ENCODE peak calls at places on chromosomes 6 and 20, in ten cellular contexts. Q is brain microvascular endothelial cell, L is heart left ventricle, N is stomach, E is neural progenitor cell, M is endodermal cell, B is aorta, Y is psoas muscle, W is MM.1S, J is heart right ventricle. U is an unnamed sample.

GRCh38 chr20:8837396-8837795 is 231.5 kb upstream of the PLCB4 start:
- DNase-seq in Q (peak), L (no peak), N (no peak), E (no peak), M (no peak), B (no peak), Y (no peak), W (no peak), J (no peak), U (no peak)

GRCh38 chr6:9851541-9852380 is 563.1 kb downstream of the TFAP2A start:
- DNase-seq in Q (no peak), L (no peak), N (no peak), E (peak), M (peak), B (no peak), Y (no peak), W (peak), J (no peak), U (peak)

GRCh38 chr6:84575264-84575663 is 189.1 kb downstream of the TBX18 start:
- DNase-seq in Q (peak), L (no peak), N (no peak), E (no peak), M (no peak), B (no peak), Y (no peak), W (peak), J (no peak), U (no peak)

GRCh38 chr6:37171141-37171969 is 1.4 kb downstream of the PIM1 start:
- DNase-seq in Q (peak), L (peak), N (peak), E (peak), M (peak), B (peak), Y (peak), W (peak), J (peak), U (peak)

GRCh38 chr20:18743665-18744440 is 69.7 kb upstream of the SCP2D1 start:
- DNase-seq in Q (no peak), L (no peak), N (no peak), E (no peak), M (no peak), B (no peak), Y (no peak), W (no peak), J (no peak), U (no peak)

GRCh38 chr6:28167068-28167467 is 25.4 kb downstream of the ZKSCAN8 start:
- DNase-seq in Q (peak), L (no peak), N (no peak), E (no peak), M (no peak), B (no peak), Y (no peak), W (no peak), J (no peak), U (no peak)

GRCh38 chr6:24721461-24722215 is 2.7 kb upstream of the C6orf62 start:
- DNase-seq in Q (no peak), L (peak), N (peak), E (no peak), M (no peak), B (no peak), Y (peak), W (no peak), J (peak), U (no peak)

GRCh38 chr20:57473246-57474042 is 51.5 kb downstream of the CTCFL start:
- DNase-seq in Q (no peak), L (no peak), N (no peak), E (no peak), M (peak), B (peak), Y (no peak), W (peak), J (no peak), U (no peak)

GRCh38 chr20:19079536-19080299 is 132.7 kb upstream of the SLC24A3 start:
- DNase-seq in Q (no peak), L (no peak), N (no peak), E (no peak), M (no peak), B (no peak), Y (no peak), W (no peak), J (no peak), U (no peak)

GRCh38 chr6:29734046-29735018 is 11.1 kb downstream of the HLA-F start:
- DNase-seq in Q (no peak), L (no peak), N (no peak), E (no peak), M (no peak), B (no peak), Y (no peak), W (no peak), J (no peak), U (no peak)

GRCh38 chr20:56433880-56434255 is 21.8 kb downstream of the CASS4 start:
- DNase-seq in Q (peak), L (no peak), N (no peak), E (no peak), M (no peak), B (no peak), Y (no peak), W (no peak), J (no peak), U (no peak)

GRCh38 chr6:147508871-147509608 is 550 bp downstream of the SAMD5 start:
- DNase-seq in Q (no peak), L (peak), N (no peak), E (peak), M (peak), B (peak), Y (peak), W (no peak), J (peak), U (peak)

GRCh38 chr20:25317351-25318075 is 69.6 kb downstream of the PYGB start:
- DNase-seq in Q (no peak), L (no peak), N (peak), E (no peak), M (no peak), B (peak), Y (no peak), W (no peak), J (no peak), U (no peak)

GRCh38 chr20:10430704-10431103 is 3.3 kb downstream of the MKKS start:
- DNase-seq in Q (no peak), L (no peak), N (no peak), E (no peak), M (no peak), B (no peak), Y (no peak), W (no peak), J (no peak), U (no peak)

GRCh38 chr20:19929749-19930148 is 87.4 kb upstream of the NAA20 start:
- DNase-seq in Q (no peak), L (no peak), N (no peak), E (no peak), M (no peak), B (no peak), Y (no peak), W (no peak), J (no peak), U (no peak)

GRCh38 chr20:35600176-35600995 is 15.2 kb upstream of the SPAG4 start:
- DNase-seq in Q (no peak), L (no peak), N (no peak), E (peak), M (peak), B (no peak), Y (no peak), W (no peak), J (no peak), U (no peak)

GRCh38 chr6:89944826-89945407 is 50.6 kb downstream of the GJA10 start:
- DNase-seq in Q (no peak), L (no peak), N (no peak), E (no peak), M (no peak), B (no peak), Y (no peak), W (peak), J (no peak), U (no peak)

GRCh38 chr6:140817176-140817575 is 1315.5 kb upstream of the GJE1 start:
- DNase-seq in Q (peak), L (no peak), N (no peak), E (no peak), M (no peak), B (no peak), Y (no peak), W (no peak), J (no peak), U (no peak)

GRCh38 chr6:64145658-64146057 is 510.1 kb downstream of the PHF3 start:
- DNase-seq in Q (no peak), L (no peak), N (no peak), E (no peak), M (no peak), B (no peak), Y (no peak), W (no peak), J (no peak), U (no peak)

GRCh38 chr6:26075063-26075717 is 12.0 kb upstream of the HFE start:
- DNase-seq in Q (no peak), L (no peak), N (no peak), E (no peak), M (peak), B (no peak), Y (no peak), W (no peak), J (no peak), U (no peak)

GRCh38 chr6:57087916-57088315 is 2.1 kb upstream of the ZNF451 start:
- DNase-seq in Q (no peak), L (no peak), N (no peak), E (no peak), M (no peak), B (no peak), Y (no peak), W (no peak), J (no peak), U (no peak)
- H3K27ac ChIP-seq in Q (no peak), L (no peak), N (no peak), E (no peak), M (no peak), B (no peak), Y (no peak), W (no peak), J (no peak), U (no peak)

DNA sequence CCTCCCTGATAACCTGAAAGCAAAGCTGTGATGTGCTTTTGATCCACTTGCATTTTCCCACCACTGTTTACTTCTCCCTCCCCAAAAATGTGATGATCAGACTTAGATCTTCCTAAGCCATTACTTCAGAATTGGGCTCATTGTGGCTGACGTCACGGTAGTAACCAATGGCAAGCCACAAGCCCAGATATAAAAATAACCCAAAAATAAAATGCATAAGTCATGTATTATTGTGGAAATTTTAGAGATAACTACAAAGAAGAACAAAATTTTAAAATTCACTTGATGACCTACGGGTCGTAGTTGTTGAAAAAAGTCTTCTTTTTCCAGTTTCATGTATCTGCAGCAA is 80.6 kb downstream of the SERAC1 start:
- DNase-seq in Q (no peak), L (no peak), N (no peak), E (no peak), M (no peak), B (no peak), Y (no peak), W (no peak), J (no peak), U (no peak)
- H3K27ac ChIP-seq in Q (peak), L (no peak), N (no peak), E (no peak), M (no peak), B (peak), Y (no peak), W (no peak), J (no peak), U (no peak)

DNA sequence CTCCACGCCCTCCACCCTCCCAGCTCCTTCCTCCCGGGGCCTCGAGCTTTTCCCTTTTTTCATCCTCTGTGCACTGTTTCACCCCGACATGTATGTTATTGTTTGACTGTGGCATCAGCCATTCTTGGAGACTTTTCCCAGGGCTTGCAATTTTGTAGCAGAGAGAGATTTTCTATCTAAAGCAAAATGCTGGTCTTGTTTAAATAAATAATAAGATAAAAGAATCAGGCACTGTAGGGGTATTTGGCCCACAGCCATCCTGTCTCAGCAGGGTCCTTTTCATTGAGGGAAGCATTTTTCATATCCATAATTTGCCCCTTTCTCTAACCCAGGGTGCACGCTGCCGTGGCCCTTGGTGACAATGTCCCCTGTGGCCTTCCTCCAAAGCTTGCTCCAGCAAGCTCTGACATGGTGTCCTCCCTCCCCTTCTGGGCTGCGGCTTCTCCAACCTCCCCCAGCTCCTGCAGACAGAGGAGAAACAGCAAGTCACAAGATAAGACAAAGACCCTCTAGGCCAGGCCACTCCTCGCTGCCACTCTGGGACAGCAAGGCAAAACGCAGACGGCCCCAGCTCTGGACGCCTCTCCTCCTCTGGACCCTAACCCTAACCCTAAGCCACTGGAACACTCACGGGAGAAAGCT is 117.7 kb downstream of the MYLK4 start:
- DNase-seq in Q (no peak), L (no peak), N (no peak), E (no peak), M (no peak), B (no peak), Y (no peak), W (no peak), J (no peak), U (no peak)
- H3K27ac ChIP-seq in Q (no peak), L (peak), N (no peak), E (no peak), M (no peak), B (peak), Y (peak), W (no peak), J (peak), U (no peak)

GRCh38 chr20:63089051-63089907 is 82.5 kb upstream of the BHLHE23 start:
- DNase-seq in Q (no peak), L (peak), N (no peak), E (no peak), M (peak), B (peak), Y (no peak), W (no peak), J (peak), U (peak)

GRCh38 chr20:63086421-63087235 is 79.9 kb upstream of the BHLHE23 start:
- DNase-seq in Q (no peak), L (peak), N (no peak), E (no peak), M (peak), B (peak), Y (no peak), W (no peak), J (peak), U (peak)

GRCh38 chr20:63087236-63087871 is 80.6 kb upstream of the BHLHE23 start:
- DNase-seq in Q (no peak), L (peak), N (no peak), E (no peak), M (peak), B (peak), Y (no peak), W (no peak), J (peak), U (peak)

GRCh38 chr20:63090052-63090451 is 83.3 kb upstream of the BHLHE23 start:
- DNase-seq in Q (no peak), L (no peak), N (no peak), E (no peak), M (peak), B (peak), Y (no peak), W (no peak), J (no peak), U (peak)

DNA sequence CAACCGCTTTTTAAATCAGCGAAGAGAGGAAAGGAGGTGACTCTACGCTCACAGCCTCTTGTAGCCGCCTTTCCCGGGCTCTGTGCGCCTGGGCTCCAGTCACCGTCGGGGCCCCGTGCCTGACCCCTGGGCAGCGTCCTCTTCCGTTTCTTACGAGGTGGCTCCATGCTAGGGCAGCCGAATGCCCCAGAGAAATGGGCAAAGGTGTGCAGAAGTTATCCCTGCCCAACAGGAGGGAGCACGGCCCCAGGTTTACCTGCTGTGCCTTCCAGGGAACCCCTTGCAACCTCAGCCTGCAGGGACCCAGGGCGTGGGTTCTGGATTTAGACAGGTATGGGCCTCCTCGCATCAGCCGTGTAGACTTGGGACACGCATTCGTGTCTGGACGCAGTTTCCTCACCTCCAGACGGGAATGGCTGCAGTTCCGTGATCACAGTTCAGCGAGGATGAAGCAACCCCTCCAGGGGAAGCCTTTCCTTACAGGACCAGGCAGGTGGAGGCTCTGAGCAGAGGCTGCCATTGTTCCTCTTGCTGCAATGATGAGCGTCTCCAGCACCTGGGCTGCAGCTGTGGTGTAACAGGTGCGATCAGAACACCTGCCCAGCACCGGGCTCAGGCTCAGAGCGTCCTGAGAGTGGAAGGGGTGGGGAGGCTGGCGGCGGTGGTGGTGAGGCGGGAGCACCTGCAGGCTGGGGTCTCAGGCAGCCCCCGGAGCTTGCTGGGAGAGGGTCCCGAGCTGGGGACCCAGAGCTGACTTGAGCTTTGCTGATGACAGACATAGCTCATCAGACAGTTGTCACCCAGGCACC is 81.3 kb upstream of the BHLHE23 start:
- DNase-seq in Q (no peak), L (peak), N (no peak), E (no peak), M (peak), B (peak), Y (no peak), W (no peak), J (peak), U (peak)
- H3K27ac ChIP-seq in Q (no peak), L (no peak), N (no peak), E (no peak), M (no peak), B (no peak), Y (no peak), W (no peak), J (no peak), U (no peak)

GRCh38 chr6:154567695-154568220 is 57.3 kb upstream of the CNKSR3 start:
- DNase-seq in Q (no peak), L (no peak), N (no peak), E (no peak), M (no peak), B (no peak), Y (no peak), W (no peak), J (no peak), U (no peak)
- H3K27ac ChIP-seq in Q (no peak), L (no peak), N (no peak), E (no peak), M (no peak), B (no peak), Y (no peak), W (no peak), J (no peak), U (no peak)

U was measured in WERI-Rb-1.